ENCODE peak calls at places on chromosome 3, in four cellular contexts. G, F, W and X are unnamed samples.

GRCh38 chr3:65974505-65974904 is 64.2 kb downstream of the MAGI1 start:
- DNase-seq in W (no peak), F (no peak), G (no peak), X (no peak)

GRCh38 chr3:50233176-50233575 is 2.8 kb upstream of the GNAI2 start:
- DNase-seq in F (no peak), G (no peak), W (no peak), X (no peak)

GRCh38 chr3:128502-128901 is 68.1 kb upstream of the CHL1 start:
- DNase-seq in W (no peak), F (no peak), G (no peak), X (no peak)

GRCh38 chr3:78809941-78810340 is 957.9 kb downstream of the ROBO1 start:
- DNase-seq in F (no peak), G (no peak), W (no peak), X (no peak)

GRCh38 chr3:105811518-105812193 is 57.2 kb downstream of the CBLB start:
- DNase-seq in F (no peak), W (no peak), G (no peak), X (no peak)

GRCh38 chr3:49465269-49466034 is 4.6 kb upstream of the DAG1 start:
- DNase-seq in G (peak; percentile 78), F (no peak), W (no peak), X (no peak)

GRCh38 chr3:52277071-52277964 is 1.1 kb downstream of the WDR82 start:
- DNase-seq in F (peak; percentile 75), W (no peak), G (peak; percentile 92), X (peak; percentile 90)

GRCh38 chr3:53616971-53617892 is 122.8 kb downstream of the CACNA1D start:
- DNase-seq in F (no peak), G (no peak), W (no peak), X (no peak)

GRCh38 chr3:36695769-36696137 is 68.6 kb downstream of the DCLK3 start:
- DNase-seq in G (no peak), W (no peak), F (no peak), X (no peak)

GRCh38 chr3:126211569-126211968 is 31.2 kb upstream of the ALDH1L1 start:
- DNase-seq in G (no peak), F (no peak), W (no peak), X (no peak)

GRCh38 chr3:195129644-195130492 is 141.1 kb downstream of the XXYLT1 start:
- DNase-seq in F (no peak), G (no peak), W (no peak), X (no peak)

GRCh38 chr3:124483915-124484470 is 246.3 kb upstream of the UMPS start:
- DNase-seq in W (no peak), G (no peak), F (no peak), X (no peak)

GRCh38 chr3:112627419-112627818 is 13.5 kb downstream of the CCDC80 start:
- DNase-seq in F (no peak), G (no peak), W (no peak), X (no peak)

GRCh38 chr3:88151358-88151757 is 1.6 kb downstream of the C3orf38 start:
- DNase-seq in F (peak; percentile 7), W (no peak), G (no peak), X (no peak)

GRCh38 chr3:187678869-187679268 is 8.7 kb upstream of the SST start:
- DNase-seq in W (peak; percentile 27), G (no peak), F (peak; percentile 65), X (no peak)

GRCh38 chr3:195690951-195691350 is 29.8 kb upstream of the MUC20 start:
- DNase-seq in F (no peak), G (no peak), W (no peak), X (no peak)

GRCh38 chr3:40631341-40631995 is 106.7 kb downstream of the ZNF621 start:
- DNase-seq in W (no peak), G (no peak), F (no peak), X (no peak)

GRCh38 chr3:39115870-39116269 is 8.4 kb downstream of the TTC21A start:
- DNase-seq in W (no peak), G (no peak), F (no peak), X (no peak)

GRCh38 chr3:121855555-121855954 is 20.5 kb downstream of the EAF2 start:
- DNase-seq in W (no peak), F (peak; percentile 56), G (no peak), X (no peak)

GRCh38 chr3:174376346-174376745 is 482.8 kb upstream of the NAALADL2 start:
- DNase-seq in G (no peak), F (no peak), W (no peak), X (no peak)

GRCh38 chr3:16334909-16335308 is 69.9 kb downstream of the OXNAD1 start:
- DNase-seq in W (no peak), F (no peak), G (no peak), X (no peak)

GRCh38 chr3:67384790-67385397 is 269.5 kb downstream of the SUCLG2 start:
- DNase-seq in F (peak; percentile 63), W (peak; percentile 39), G (no peak), X (no peak)

GRCh38 chr3:171416666-171417065 is 43.5 kb downstream of the TNIK start:
- DNase-seq in G (no peak), F (no peak), W (no peak), X (no peak)

GRCh38 chr3:26621891-26622633 is 510 bp upstream of the LRRC3B start:
- DNase-seq in W (no peak), F (no peak), G (no peak), X (no peak)

GRCh38 chr3:5520237-5520636 is 332.7 kb downstream of the EDEM1 start:
- DNase-seq in W (no peak), F (no peak), G (no peak), X (no peak)

GRCh38 chr3:27673701-27674100 is 48.4 kb downstream of the EOMES start:
- DNase-seq in W (no peak), G (no peak), F (no peak), X (no peak)

GRCh38 chr3:98188553-98188952 is 22.1 kb downstream of the OR5H15 start:
- DNase-seq in F (peak; percentile 12), W (no peak), G (no peak), X (no peak)

GRCh38 chr3:114714237-114714636 is 420.4 kb downstream of the TIGIT start:
- DNase-seq in W (no peak), G (no peak), F (no peak), X (no peak)

GRCh38 chr3:18379647-18380046 is 45.5 kb downstream of the SATB1 start:
- DNase-seq in W (no peak), G (no peak), F (no peak), X (no peak)

GRCh38 chr3:15262021-15262420 is 56.0 kb downstream of the CAPN7 start:
- DNase-seq in F (no peak), W (no peak), G (peak; percentile 37), X (no peak)

GRCh38 chr3:120419797-120420196 is 31.0 kb downstream of the FSTL1 start:
- DNase-seq in G (no peak), F (no peak), W (no peak), X (no peak)

GRCh38 chr3:114092151-114093000 is 35.8 kb downstream of the QTRT2 start:
- DNase-seq in G (no peak), F (no peak), W (no peak), X (no peak)

GRCh38 chr3:83715307-83715706 is 1243.5 kb upstream of the CADM2 start:
- DNase-seq in F (no peak), W (no peak), G (no peak), X (no peak)

GRCh38 chr3:112486811-112487505 is 12.3 kb downstream of the BTLA start:
- DNase-seq in F (no peak), G (no peak), W (no peak), X (no peak)

GRCh38 chr3:175149675-175150074 is 290.5 kb downstream of the NAALADL2 start:
- DNase-seq in W (no peak), G (no peak), F (peak; percentile 16), X (no peak)

GRCh38 chr3:20136231-20136630 is 49.8 kb downstream of the SGO1 start:
- DNase-seq in F (no peak), W (no peak), G (no peak), X (no peak)

GRCh38 chr3:187305881-187306280 is 14.3 kb upstream of the MASP1 start:
- DNase-seq in W (no peak), G (no peak), F (no peak), X (no peak)

GRCh38 chr3:149197669-149198068 is 24.0 kb downstream of the CP start:
- DNase-seq in W (no peak), G (no peak), F (no peak), X (no peak)

GRCh38 chr3:52041118-52041847 is 15.1 kb downstream of the DUSP7 start:
- DNase-seq in G (no peak), F (no peak), W (no peak), X (no peak)

GRCh38 chr3:45965281-45966052 is 22.2 kb downstream of the CXCR6 start:
- DNase-seq in F (no peak), G (no peak), W (no peak), X (no peak)
- TF ChIP-seq CTCF in F (no peak), G (no peak), W (no peak), X (no peak)

DNA sequence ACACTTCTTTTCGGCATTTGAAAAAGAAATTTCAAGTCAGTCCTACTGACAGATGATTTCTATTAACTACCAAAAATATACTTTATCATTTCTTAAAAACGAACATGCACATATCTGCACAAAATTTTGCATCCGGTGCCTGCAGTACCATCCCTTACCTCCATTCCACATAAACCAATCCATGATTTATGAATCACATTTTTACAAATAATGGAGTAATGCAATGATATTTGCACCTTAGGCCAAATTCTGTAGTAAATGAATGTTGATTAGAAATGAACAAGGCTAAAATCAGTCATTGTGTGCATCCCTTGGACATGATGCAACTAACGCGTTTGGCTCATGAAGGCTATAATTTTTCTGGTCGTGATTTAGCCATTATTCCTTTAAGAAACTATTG is 46.5 kb downstream of the ROBO2 start:
- DNase-seq in F (no peak), W (no peak), G (no peak), X (no peak)
- TF ChIP-seq CTCF in F (no peak), W (peak; percentile 12), G (no peak), X (peak; percentile 15)

GRCh38 chr3:147213633-147214032 is 192.7 kb downstream of the ZIC4 start:
- DNase-seq in G (no peak), W (no peak), F (no peak), X (no peak)

GRCh38 chr3:147218976-147219375 is 187.4 kb downstream of the ZIC4 start:
- DNase-seq in W (no peak), G (no peak), F (no peak), X (no peak)

GRCh38 chr3:147210676-147211075 is 195.7 kb downstream of the ZIC4 start:
- DNase-seq in F (no peak), G (no peak), W (no peak), X (no peak)

GRCh38 chr3:147216143-147216673 is 190.1 kb downstream of the ZIC4 start:
- DNase-seq in F (no peak), W (no peak), G (no peak), X (no peak)

GRCh38 chr3:147215660-147216059 is 190.7 kb downstream of the ZIC4 start:
- DNase-seq in F (no peak), W (no peak), G (no peak), X (no peak)
- TF ChIP-seq CTCF in F (no peak), W (no peak), G (no peak), X (no peak)

GRCh38 chr3:107983247-107983646 is 107.6 kb downstream of the CD47 start:
- DNase-seq in F (no peak), W (no peak), G (no peak), X (no peak)
- TF ChIP-seq CTCF in F (no peak), W (no peak), G (no peak), X (no peak)

GRCh38 chr3:24503499-24504176 is 9.0 kb upstream of the THRB start:
- DNase-seq in W (no peak), F (no peak), G (no peak), X (no peak)
- TF ChIP-seq CTCF in W (no peak), F (no peak), G (no peak), X (no peak)